ENCODE peak calls at places on chromosomes 2 and 18, in seven cellular contexts. One of them, this sample, is unnamed.

GRCh38 chr2:61368687-61369665 is 101.9 kb downstream of the USP34 start:
- DNase-seq in H1: no peak
- DNase-seq in A549: no peak
- DNase-seq in WTC11: no peak
- DNase-seq in K562: no peak
- DNase-seq in GM12878: no peak
- DNase-seq in SK-N-SH: no peak
- DNase-seq in this sample: no peak

GRCh38 chr2:169073972-169074751 is 4.8 kb downstream of the DHRS9 start:
- DNase-seq in H1: no peak
- DNase-seq in A549: no peak
- DNase-seq in WTC11: no peak
- DNase-seq in K562: no peak
- DNase-seq in GM12878: no peak
- DNase-seq in SK-N-SH: no peak
- DNase-seq in this sample: no peak

GRCh38 chr2:183037660-183038340 is 457 bp downstream of the NCKAP1 start:
- DNase-seq in H1: peak; percentile 64
- DNase-seq in A549: peak; percentile 45
- DNase-seq in WTC11: peak; percentile 51
- DNase-seq in K562: peak; percentile 54
- DNase-seq in GM12878: no peak
- DNase-seq in SK-N-SH: peak; percentile 76
- DNase-seq in this sample: no peak

GRCh38 chr2:235106874-235107639 is 155.2 kb downstream of the SH3BP4 start:
- DNase-seq in H1: peak; percentile 69
- DNase-seq in A549: peak; percentile 82
- DNase-seq in WTC11: peak; percentile 69
- DNase-seq in K562: peak; percentile 19
- DNase-seq in GM12878: no peak
- DNase-seq in SK-N-SH: peak; percentile 84
- DNase-seq in this sample: peak; percentile 76

GRCh38 chr2:20421336-20421987 is 25.4 kb upstream of the RHOB start:
- DNase-seq in H1: no peak
- DNase-seq in A549: no peak
- DNase-seq in WTC11: no peak
- DNase-seq in K562: no peak
- DNase-seq in GM12878: no peak
- DNase-seq in SK-N-SH: no peak
- DNase-seq in this sample: no peak

GRCh38 chr2:38722271-38723115 is 28.7 kb downstream of the SRSF7 start:
- DNase-seq in H1: no peak
- DNase-seq in A549: no peak
- DNase-seq in WTC11: no peak
- DNase-seq in K562: no peak
- DNase-seq in GM12878: no peak
- DNase-seq in SK-N-SH: no peak
- DNase-seq in this sample: no peak

GRCh38 chr18:58882039-58882438 is 17.4 kb downstream of the ZNF532 start:
- DNase-seq in H1: no peak
- DNase-seq in A549: no peak
- DNase-seq in WTC11: no peak
- DNase-seq in K562: no peak
- DNase-seq in GM12878: no peak
- DNase-seq in SK-N-SH: no peak
- DNase-seq in this sample: peak; percentile 46

GRCh38 chr2:139271879-139272278 is 491.7 kb upstream of the NXPH2 start:
- DNase-seq in H1: no peak
- DNase-seq in A549: no peak
- DNase-seq in WTC11: no peak
- DNase-seq in K562: no peak
- DNase-seq in GM12878: no peak
- DNase-seq in SK-N-SH: no peak
- DNase-seq in this sample: no peak

GRCh38 chr2:240371461-240372000 is 63.9 kb upstream of the GPC1 start:
- DNase-seq in H1: no peak
- DNase-seq in A549: no peak
- DNase-seq in WTC11: no peak
- DNase-seq in K562: no peak
- DNase-seq in GM12878: no peak
- DNase-seq in SK-N-SH: no peak
- DNase-seq in this sample: no peak

GRCh38 chr2:201966691-201967388 is 66.8 kb upstream of the FZD7 start:
- DNase-seq in H1: no peak
- DNase-seq in A549: no peak
- DNase-seq in WTC11: no peak
- DNase-seq in K562: no peak
- DNase-seq in GM12878: no peak
- DNase-seq in SK-N-SH: peak; percentile 78
- DNase-seq in this sample: no peak

GRCh38 chr2:169294001-169294675 is 68.2 kb downstream of the LRP2 start:
- DNase-seq in H1: no peak
- DNase-seq in A549: no peak
- DNase-seq in WTC11: no peak
- DNase-seq in K562: no peak
- DNase-seq in GM12878: no peak
- DNase-seq in SK-N-SH: no peak
- DNase-seq in this sample: no peak

GRCh38 chr18:21273568-21273967 is 31.5 kb downstream of the GREB1L start:
- DNase-seq in H1: no peak
- DNase-seq in A549: no peak
- DNase-seq in WTC11: no peak
- DNase-seq in K562: no peak
- DNase-seq in GM12878: no peak
- DNase-seq in SK-N-SH: no peak
- DNase-seq in this sample: no peak

GRCh38 chr18:57444301-57444759 is 9.2 kb downstream of the ONECUT2 start:
- DNase-seq in H1: no peak
- DNase-seq in A549: no peak
- DNase-seq in WTC11: no peak
- DNase-seq in K562: no peak
- DNase-seq in GM12878: no peak
- DNase-seq in SK-N-SH: no peak
- DNase-seq in this sample: no peak

GRCh38 chr2:152611458-152612231 is 105.6 kb downstream of the PRPF40A start:
- DNase-seq in H1: no peak
- DNase-seq in A549: peak; percentile 9
- DNase-seq in WTC11: no peak
- DNase-seq in K562: no peak
- DNase-seq in GM12878: peak; percentile 64
- DNase-seq in SK-N-SH: no peak
- DNase-seq in this sample: peak; percentile 80

GRCh38 chr2:161030260-161031063 is 129.8 kb upstream of the TANK start:
- DNase-seq in H1: no peak
- DNase-seq in A549: peak; percentile 62
- DNase-seq in WTC11: no peak
- DNase-seq in K562: no peak
- DNase-seq in GM12878: no peak
- DNase-seq in SK-N-SH: no peak
- DNase-seq in this sample: peak; percentile 100

GRCh38 chr2:61534926-61535325 is 3.2 kb downstream of the XPO1 start:
- DNase-seq in H1: no peak
- DNase-seq in A549: no peak
- DNase-seq in WTC11: no peak
- DNase-seq in K562: no peak
- DNase-seq in GM12878: no peak
- DNase-seq in SK-N-SH: no peak
- DNase-seq in this sample: peak; percentile 3

GRCh38 chr2:100995309-100996075 is 6.6 kb upstream of the RPL31 start:
- DNase-seq in H1: no peak
- DNase-seq in A549: no peak
- DNase-seq in WTC11: no peak
- DNase-seq in K562: no peak
- DNase-seq in GM12878: no peak
- DNase-seq in SK-N-SH: no peak
- DNase-seq in this sample: no peak

GRCh38 chr2:130389363-130389762 is 33.5 kb downstream of the PTPN18 start:
- DNase-seq in H1: no peak
- DNase-seq in A549: no peak
- DNase-seq in WTC11: no peak
- DNase-seq in K562: no peak
- DNase-seq in GM12878: no peak
- DNase-seq in SK-N-SH: no peak
- DNase-seq in this sample: no peak

GRCh38 chr2:130385709-130386108 is 29.9 kb downstream of the PTPN18 start:
- DNase-seq in H1: no peak
- DNase-seq in A549: no peak
- DNase-seq in WTC11: no peak
- DNase-seq in K562: no peak
- DNase-seq in GM12878: no peak
- DNase-seq in SK-N-SH: no peak
- DNase-seq in this sample: no peak

GRCh38 chr2:130387804-130388203 is 31.9 kb downstream of the PTPN18 start:
- DNase-seq in H1: no peak
- DNase-seq in A549: no peak
- DNase-seq in WTC11: no peak
- DNase-seq in K562: no peak
- DNase-seq in GM12878: no peak
- DNase-seq in SK-N-SH: no peak
- DNase-seq in this sample: no peak

GRCh38 chr2:130388221-130388907 is 32.5 kb downstream of the PTPN18 start:
- DNase-seq in H1: no peak
- DNase-seq in A549: no peak
- DNase-seq in WTC11: no peak
- DNase-seq in K562: no peak
- DNase-seq in GM12878: no peak
- DNase-seq in SK-N-SH: no peak
- DNase-seq in this sample: peak; percentile 15

GRCh38 chr2:130387071-130387400 is 31.2 kb downstream of the PTPN18 start:
- DNase-seq in H1: no peak
- DNase-seq in A549: no peak
- DNase-seq in WTC11: no peak
- DNase-seq in K562: no peak
- DNase-seq in GM12878: no peak
- DNase-seq in SK-N-SH: no peak
- DNase-seq in this sample: no peak
- TF ChIP-seq USF2 in H1: no peak
- TF ChIP-seq USF2 in A549: no peak
- TF ChIP-seq USF2 in WTC11: no peak
- TF ChIP-seq USF2 in K562: no peak
- TF ChIP-seq USF2 in GM12878: no peak
- TF ChIP-seq USF2 in SK-N-SH: no peak
- TF ChIP-seq USF2 in this sample: no peak

DNA sequence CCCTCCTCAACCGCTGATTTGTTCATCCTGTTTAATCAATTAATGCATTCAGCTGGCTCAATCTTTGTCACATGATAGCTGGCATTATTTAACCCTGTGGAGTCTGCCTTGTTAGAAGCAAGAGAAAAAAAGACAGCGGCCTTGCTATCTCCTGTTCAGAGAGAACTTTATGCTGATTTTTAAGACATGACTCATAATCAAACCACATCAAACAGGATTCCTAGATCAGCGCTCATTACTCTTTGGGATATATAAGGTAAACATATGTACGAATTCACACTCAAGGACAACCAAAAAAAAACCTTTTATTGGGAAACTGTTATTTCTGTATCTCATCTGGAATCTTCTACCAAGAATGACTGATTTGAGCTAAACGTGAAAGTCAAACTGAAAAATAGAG is 195.1 kb downstream of the C1D start:
- DNase-seq in H1: no peak
- DNase-seq in A549: no peak
- DNase-seq in WTC11: no peak
- DNase-seq in K562: no peak
- DNase-seq in GM12878: no peak
- DNase-seq in SK-N-SH: no peak
- DNase-seq in this sample: peak; percentile 69
- TF ChIP-seq USF2 in H1: no peak
- TF ChIP-seq USF2 in A549: no peak
- TF ChIP-seq USF2 in WTC11: no peak
- TF ChIP-seq USF2 in K562: no peak
- TF ChIP-seq USF2 in GM12878: no peak
- TF ChIP-seq USF2 in SK-N-SH: no peak
- TF ChIP-seq USF2 in this sample: no peak

GRCh38 chr18:46152436-46152807 is 48.2 kb downstream of the HAUS1 start:
- DNase-seq in H1: no peak
- DNase-seq in A549: peak; percentile 37
- DNase-seq in WTC11: no peak
- DNase-seq in K562: no peak
- DNase-seq in GM12878: no peak
- DNase-seq in SK-N-SH: no peak
- DNase-seq in this sample: peak; percentile 83
- TF ChIP-seq USF2 in H1: no peak
- TF ChIP-seq USF2 in A549: no peak
- TF ChIP-seq USF2 in WTC11: no peak
- TF ChIP-seq USF2 in K562: no peak
- TF ChIP-seq USF2 in GM12878: no peak
- TF ChIP-seq USF2 in SK-N-SH: no peak
- TF ChIP-seq USF2 in this sample: no peak

GRCh38 chr2:37698931-37699481 is 27.6 kb upstream of the CDC42EP3 start:
- DNase-seq in H1: no peak
- DNase-seq in A549: no peak
- DNase-seq in WTC11: no peak
- DNase-seq in K562: no peak
- DNase-seq in GM12878: no peak
- DNase-seq in SK-N-SH: no peak
- DNase-seq in this sample: peak; percentile 73
- TF ChIP-seq USF2 in H1: no peak
- TF ChIP-seq USF2 in A549: no peak
- TF ChIP-seq USF2 in WTC11: no peak
- TF ChIP-seq USF2 in K562: no peak
- TF ChIP-seq USF2 in GM12878: no peak
- TF ChIP-seq USF2 in SK-N-SH: no peak
- TF ChIP-seq USF2 in this sample: no peak

GRCh38 chr2:130808482-130809268 is 28.0 kb upstream of the ARHGEF4 start:
- DNase-seq in H1: no peak
- DNase-seq in A549: peak; percentile 42
- DNase-seq in WTC11: no peak
- DNase-seq in K562: no peak
- DNase-seq in GM12878: no peak
- DNase-seq in SK-N-SH: no peak
- DNase-seq in this sample: no peak
- TF ChIP-seq USF2 in H1: no peak
- TF ChIP-seq USF2 in A549: no peak
- TF ChIP-seq USF2 in WTC11: no peak
- TF ChIP-seq USF2 in K562: no peak
- TF ChIP-seq USF2 in GM12878: no peak
- TF ChIP-seq USF2 in SK-N-SH: no peak
- TF ChIP-seq USF2 in this sample: no peak